ENCODE peak calls at places on chromosomes 12 and 14, in six cellular contexts. R is NB4, L is endothelial cell of umbilical vein, B is GM12878, P is K562, M is HepG2. J is an unnamed sample.

GRCh38 chr12:27424631-27425230 is 21.8 kb upstream of the SMCO2 start:
- DNase-seq in P (no peak), B (no peak), L (peak), R (peak), M (peak), J (peak)

GRCh38 chr14:102697125-102697900 is 79.9 kb upstream of the TRAF3 start:
- DNase-seq in B (no peak), L (peak), M (peak), P (no peak), R (no peak), J (no peak)

GRCh38 chr12:81797100-81797499 is 38.0 kb upstream of the PPFIA2 start:
- DNase-seq in B (no peak), L (peak), R (peak), M (peak), P (peak), J (peak)

GRCh38 chr14:20440882-20441281 is 4.9 kb upstream of the KLHL33 start:
- DNase-seq in R (peak), B (no peak), L (peak), M (no peak), P (no peak), J (no peak)

GRCh38 chr12:63220921-63221320 is 69.9 kb upstream of the AVPR1A start:
- DNase-seq in R (no peak), P (no peak), L (no peak), B (no peak), M (no peak), J (no peak)

GRCh38 chr12:27101290-27101689 is 18.9 kb upstream of the C12orf71 start:
- DNase-seq in R (peak), M (no peak), L (peak), B (no peak), P (no peak), J (no peak)

GRCh38 chr14:66117600-66117999 is 368.6 kb upstream of the CCDC196 start:
- DNase-seq in P (no peak), R (no peak), L (peak), B (no peak), M (no peak), J (peak)

GRCh38 chr14:54562334-54562733 is 4.6 kb upstream of the SAMD4A start:
- DNase-seq in L (no peak), M (no peak), R (no peak), P (no peak), B (no peak), J (no peak)

GRCh38 chr12:30695327-30696102 is at the start of gene IPO8:
- DNase-seq in L (peak), R (peak), P (peak), B (peak), M (peak), J (peak)

GRCh38 chr12:94909609-94910008 is 93.9 kb downstream of the NDUFA12 start:
- DNase-seq in R (no peak), L (no peak), M (no peak), P (no peak), B (no peak), J (no peak)

GRCh38 chr14:65849558-65849957 is 437.0 kb downstream of the FUT8 start:
- DNase-seq in P (no peak), L (no peak), M (no peak), B (no peak), R (peak), J (no peak)

GRCh38 chr14:90426663-90427062 is 29.8 kb downstream of the CALM1 start:
- DNase-seq in R (no peak), L (peak), M (no peak), P (no peak), B (no peak), J (no peak)

GRCh38 chr12:857611-858010 is 91.9 kb downstream of the RAD52 start:
- DNase-seq in P (no peak), R (no peak), B (no peak), M (no peak), L (no peak), J (peak)

GRCh38 chr14:101223561-101224162 is 320.1 kb upstream of the RTL1 start:
- DNase-seq in R (no peak), M (no peak), L (no peak), B (no peak), P (no peak), J (no peak)

GRCh38 chr12:16348435-16349131 is 1.1 kb downstream of the MGST1 start:
- DNase-seq in B (peak), R (peak), P (no peak), M (no peak), L (peak), J (peak)
- TF ChIP-seq MYC in B (no peak), R (no peak), P (no peak), M (no peak), L (no peak), J (no peak)

GRCh38 chr14:98114122-98114895 is 1157.7 kb downstream of the BCL11B start:
- DNase-seq in L (no peak), M (no peak), P (no peak), B (no peak), R (no peak), J (no peak)
- TF ChIP-seq MYC in L (no peak), M (no peak), P (no peak), B (no peak), R (no peak), J (no peak)

GRCh38 chr12:46555379-46555778 is 182.8 kb upstream of the SLC38A2 start:
- DNase-seq in B (no peak), M (no peak), L (no peak), P (no peak), R (no peak), J (no peak)

GRCh38 chr12:46556105-46556559 is 183.6 kb upstream of the SLC38A2 start:
- DNase-seq in P (no peak), R (no peak), B (no peak), L (peak), M (peak), J (peak)

GRCh38 chr12:46558696-46559095 is 186.1 kb upstream of the SLC38A2 start:
- DNase-seq in M (no peak), P (no peak), R (no peak), L (no peak), B (no peak), J (no peak)

GRCh38 chr12:46557539-46558373 is 185.2 kb upstream of the SLC38A2 start:
- DNase-seq in L (no peak), P (no peak), R (no peak), B (no peak), M (no peak), J (no peak)

DNA sequence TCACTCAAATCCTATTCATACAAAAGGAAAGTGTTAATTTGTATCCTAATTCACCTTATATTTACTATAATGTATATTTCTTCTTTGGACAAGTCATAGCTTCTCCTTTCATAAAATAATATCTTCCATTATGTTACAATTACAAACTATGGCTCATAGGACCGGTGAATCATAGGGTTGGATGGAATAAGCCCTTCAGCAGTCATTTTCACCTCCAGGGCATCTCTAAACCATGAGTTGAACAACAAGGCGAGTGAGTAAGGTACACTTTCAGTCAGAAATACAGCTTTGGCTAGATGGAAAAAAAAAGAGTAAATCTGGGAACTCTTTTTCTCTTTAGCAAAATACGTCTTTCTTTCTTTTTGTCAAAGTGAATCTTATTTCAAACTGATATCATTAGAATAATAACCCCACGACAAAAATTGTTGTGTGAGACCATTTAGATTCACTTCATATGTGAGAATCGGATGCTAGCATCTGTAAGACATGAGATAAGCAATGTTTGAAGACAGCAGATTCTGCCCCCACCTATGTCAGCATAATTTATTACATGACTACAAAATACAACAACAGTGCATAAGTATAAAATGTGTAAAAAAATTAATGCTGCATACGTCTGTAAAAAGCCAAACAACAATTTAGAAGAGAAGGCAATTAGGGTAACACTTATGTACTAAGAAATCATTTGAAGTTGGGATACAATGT is 184.4 kb upstream of the SLC38A2 start:
- DNase-seq in L (peak), B (no peak), M (no peak), R (no peak), P (no peak), J (peak)
- TF ChIP-seq MYC in L (no peak), B (no peak), M (no peak), R (no peak), P (no peak), J (no peak)

GRCh38 chr12:116011217-116011616 is 266.3 kb downstream of the MED13L start:
- DNase-seq in M (no peak), R (no peak), B (no peak), P (no peak), L (no peak), J (no peak)

GRCh38 chr12:116019415-116019814 is 258.1 kb downstream of the MED13L start:
- DNase-seq in L (no peak), P (no peak), B (no peak), R (no peak), M (no peak), J (no peak)

GRCh38 chr12:116018282-116018681 is 259.2 kb downstream of the MED13L start:
- DNase-seq in P (no peak), M (no peak), R (no peak), B (no peak), L (no peak), J (no peak)

GRCh38 chr12:116012757-116013156 is 264.7 kb downstream of the MED13L start:
- DNase-seq in L (no peak), R (no peak), P (no peak), M (no peak), B (no peak), J (no peak)

DNA sequence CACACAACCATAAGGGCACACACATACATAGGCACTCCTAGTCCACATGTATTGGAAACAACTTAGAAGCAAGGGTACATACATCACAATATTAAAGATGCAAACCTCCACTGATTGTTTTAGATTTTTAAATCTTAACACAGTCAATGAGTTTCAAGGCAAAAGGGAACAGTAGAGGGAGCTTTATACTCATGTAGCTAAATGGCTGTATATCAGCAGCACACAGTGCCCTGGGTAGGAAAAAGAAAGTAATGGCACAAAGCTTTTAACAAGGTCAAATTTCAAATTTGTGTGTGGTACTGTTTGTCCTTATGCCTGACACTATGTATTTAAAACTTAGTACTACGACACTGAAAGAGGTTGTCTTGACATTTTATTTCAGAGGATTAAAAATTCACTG is 262.0 kb downstream of the MED13L start:
- DNase-seq in R (peak), M (peak), L (peak), P (no peak), B (no peak), J (peak)
- TF ChIP-seq MYC in R (no peak), M (no peak), L (no peak), P (no peak), B (no peak), J (no peak)

GRCh38 chr14:58278177-58278576 is 20.2 kb upstream of the ARID4A start:
- DNase-seq in B (no peak), P (no peak), R (no peak), M (no peak), L (no peak), J (no peak)

GRCh38 chr14:58275527-58276190 is 22.7 kb upstream of the ARID4A start:
- DNase-seq in P (no peak), M (no peak), R (no peak), B (no peak), L (no peak), J (no peak)

GRCh38 chr14:58276208-58276607 is 22.1 kb upstream of the ARID4A start:
- DNase-seq in P (no peak), M (no peak), L (no peak), R (no peak), B (no peak), J (no peak)

GRCh38 chr14:58270628-58271027 is 26.0 kb downstream of the PSMA3 start:
- DNase-seq in B (no peak), L (no peak), M (no peak), R (no peak), P (no peak), J (no peak)

GRCh38 chr14:58272589-58273372 is 25.6 kb upstream of the ARID4A start:
- DNase-seq in P (no peak), M (peak), L (peak), R (peak), B (no peak), J (peak)
- TF ChIP-seq MYC in P (no peak), M (no peak), L (no peak), R (no peak), B (no peak), J (no peak)

GRCh38 chr14:49986344-49987014 is 93.6 kb downstream of the ARF6 start:
- DNase-seq in R (no peak), L (no peak), P (no peak), M (peak), B (no peak), J (no peak)
- TF ChIP-seq MYC in R (no peak), L (no peak), P (no peak), M (no peak), B (no peak), J (no peak)

DNA sequence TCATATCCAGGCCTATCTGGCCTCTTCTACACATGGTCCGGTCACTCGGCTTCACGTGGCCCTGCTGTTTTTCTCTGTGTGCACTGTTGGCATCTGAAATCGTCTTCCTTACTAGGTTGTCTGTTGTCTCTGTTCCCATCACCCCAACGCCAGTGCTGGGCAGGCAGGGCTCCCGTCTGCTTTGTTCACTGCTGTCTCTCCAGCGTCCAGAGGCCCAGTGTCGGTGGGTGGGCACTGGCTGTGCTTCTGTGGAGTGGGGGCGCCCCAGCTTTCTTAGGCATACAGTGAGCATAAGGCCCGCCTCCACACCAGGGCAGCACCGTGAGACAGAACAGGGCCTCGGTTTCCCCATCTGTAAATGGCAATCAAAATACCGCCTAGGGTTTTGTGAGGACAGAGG is 153.1 kb downstream of the BCL11B start:
- DNase-seq in P (no peak), R (no peak), M (no peak), B (no peak), L (no peak), J (no peak)
- TF ChIP-seq MYC in P (no peak), R (no peak), M (no peak), B (no peak), L (no peak), J (no peak)

GRCh38 chr14:64235652-64236640 is 58.2 kb downstream of the ESR2 start:
- DNase-seq in L (no peak), B (peak), M (no peak), R (no peak), P (no peak), J (no peak)
- TF ChIP-seq MYC in L (no peak), B (peak), M (no peak), R (no peak), P (no peak), J (no peak)

GRCh38 chr12:53464685-53465084 is 12.8 kb downstream of the PCBP2 start:
- DNase-seq in P (no peak), L (no peak), R (no peak), B (no peak), M (no peak), J (no peak)
- TF ChIP-seq MYC in P (no peak), L (no peak), R (no peak), B (no peak), M (no peak), J (no peak)

J was measured in A549.